ENCODE peak calls at places on chromosomes 11 and 22, in five cellular contexts. Y, T, J, M and U are unnamed samples.

GRCh38 chr11:19913236-19913892 is 200.7 kb downstream of the NAV2 start:
- DNase-seq in J (no peak), Y (no peak), M (no peak), T (no peak), U (no peak)

GRCh38 chr11:96424693-96425092 is 34.9 kb downstream of the JRKL start:
- DNase-seq in M (no peak), Y (no peak), J (no peak), T (no peak), U (no peak)

GRCh38 chr11:91981995-91982394 is 242.6 kb upstream of the FAT3 start:
- DNase-seq in T (peak), Y (no peak), J (no peak), M (no peak), U (no peak)

GRCh38 chr22:26172389-26172990 is 3.2 kb downstream of the SEZ6L start:
- DNase-seq in T (no peak), J (peak), Y (peak), M (no peak), U (no peak)

GRCh38 chr22:44580176-44580575 is 82.1 kb upstream of the RTL6 start:
- DNase-seq in M (no peak), T (peak), Y (no peak), J (no peak), U (peak)

GRCh38 chr11:86610559-86611341 is 61.7 kb downstream of the ME3 start:
- DNase-seq in Y (no peak), M (no peak), T (peak), J (no peak), U (no peak)

GRCh38 chr11:17496406-17496805 is 19.8 kb upstream of the ABCC8 start:
- DNase-seq in T (no peak), M (no peak), J (no peak), Y (no peak), U (no peak)

GRCh38 chr11:128553662-128554392 is 33.5 kb downstream of the ETS1 start:
- DNase-seq in Y (no peak), M (no peak), T (no peak), J (no peak), U (no peak)

GRCh38 chr22:43167001-43167589 is 15.7 kb downstream of the TSPO start:
- DNase-seq in J (no peak), Y (no peak), T (no peak), M (no peak), U (no peak)

GRCh38 chr22:44182591-44183588 is 2.2 kb downstream of the PARVG start:
- DNase-seq in M (no peak), T (peak), Y (peak), J (no peak), U (peak)

GRCh38 chr11:8732748-8733241 is 50.2 kb downstream of the RPL27A start:
- DNase-seq in T (peak), Y (no peak), J (no peak), M (no peak), U (no peak)

GRCh38 chr11:80860632-80861031 is 1419.8 kb upstream of the TENM4 start:
- DNase-seq in M (no peak), T (no peak), J (no peak), Y (no peak), U (no peak)

GRCh38 chr11:9396310-9396709 is 11.9 kb downstream of the IPO7 start:
- DNase-seq in J (peak), M (no peak), T (no peak), Y (no peak), U (no peak)

GRCh38 chr22:30004689-30005088 is 75.6 kb upstream of the HORMAD2 start:
- DNase-seq in Y (no peak), T (no peak), M (no peak), J (no peak), U (no peak)

GRCh38 chr11:19805827-19806226 is 93.2 kb downstream of the NAV2 start:
- DNase-seq in J (no peak), Y (no peak), T (no peak), M (no peak), U (no peak)

GRCh38 chr11:88359529-88359928 is 22.0 kb upstream of the CTSC start:
- DNase-seq in Y (peak), T (no peak), M (no peak), J (no peak), U (no peak)

GRCh38 chr22:39416319-39416718 is 16.7 kb downstream of the TAB1 start:
- DNase-seq in Y (no peak), J (no peak), M (no peak), T (no peak), U (no peak)

GRCh38 chr22:46012881-46013281 is 35.9 kb upstream of the WNT7B start:
- DNase-seq in J (no peak), M (no peak), Y (no peak), T (no peak), U (peak)

GRCh38 chr22:42001706-42002105 is 3.1 kb downstream of the WBP2NL start:
- DNase-seq in T (no peak), J (no peak), M (no peak), Y (no peak), U (no peak)

GRCh38 chr11:35714882-35715612 is 52.5 kb downstream of the TRIM44 start:
- DNase-seq in Y (no peak), M (no peak), T (no peak), J (no peak), U (no peak)

GRCh38 chr11:132402056-132402684 is 1031.8 kb downstream of the NTM start:
- DNase-seq in M (no peak), J (peak), Y (peak), T (no peak), U (no peak)

GRCh38 chr11:118834428-118835028 is 43.6 kb upstream of the DDX6 start:
- DNase-seq in Y (no peak), M (no peak), T (no peak), J (no peak), U (no peak)

GRCh38 chr11:11978792-11979486 is 29.5 kb downstream of the DKK3 start:
- DNase-seq in Y (no peak), J (no peak), T (peak), M (no peak), U (no peak)

GRCh38 chr11:8263109-8263768 is 439 bp downstream of the LMO1 start:
- DNase-seq in T (peak), M (peak), Y (no peak), J (no peak), U (peak)

GRCh38 chr22:43642319-43642718 is 169.8 kb downstream of the EFCAB6 start:
- DNase-seq in T (no peak), M (no peak), J (no peak), Y (no peak), U (no peak)

GRCh38 chr11:4181780-4182721 is 87.5 kb downstream of the RRM1 start:
- DNase-seq in T (no peak), M (no peak), Y (peak), J (peak), U (no peak)

GRCh38 chr11:74278103-74278502 is 33.3 kb downstream of the P4HA3 start:
- DNase-seq in M (no peak), J (no peak), Y (no peak), T (no peak), U (no peak)

GRCh38 chr11:46346886-46347636 is at the start of gene DGKZ:
- DNase-seq in Y (peak), M (peak), J (peak), T (peak), U (peak)
- TF ChIP-seq CTCF in Y (peak), M (no peak), J (peak), T (peak), U (peak)

GRCh38 chr22:33919591-33920501 is at the start of gene LARGE1:
- DNase-seq in Y (no peak), J (peak), T (peak), M (peak), U (no peak)

GRCh38 chr22:33920927-33921575 is 775 bp upstream of the LARGE1 start:
- DNase-seq in Y (no peak), T (peak), J (peak), M (peak), U (peak)

GRCh38 chr22:33914699-33915098 is 5.6 kb downstream of the LARGE1 start:
- DNase-seq in T (no peak), M (no peak), J (no peak), Y (no peak), U (no peak)

GRCh38 chr22:33918676-33919590 is 1.3 kb downstream of the LARGE1 start:
- DNase-seq in Y (no peak), T (no peak), M (no peak), J (no peak), U (no peak)

DNA sequence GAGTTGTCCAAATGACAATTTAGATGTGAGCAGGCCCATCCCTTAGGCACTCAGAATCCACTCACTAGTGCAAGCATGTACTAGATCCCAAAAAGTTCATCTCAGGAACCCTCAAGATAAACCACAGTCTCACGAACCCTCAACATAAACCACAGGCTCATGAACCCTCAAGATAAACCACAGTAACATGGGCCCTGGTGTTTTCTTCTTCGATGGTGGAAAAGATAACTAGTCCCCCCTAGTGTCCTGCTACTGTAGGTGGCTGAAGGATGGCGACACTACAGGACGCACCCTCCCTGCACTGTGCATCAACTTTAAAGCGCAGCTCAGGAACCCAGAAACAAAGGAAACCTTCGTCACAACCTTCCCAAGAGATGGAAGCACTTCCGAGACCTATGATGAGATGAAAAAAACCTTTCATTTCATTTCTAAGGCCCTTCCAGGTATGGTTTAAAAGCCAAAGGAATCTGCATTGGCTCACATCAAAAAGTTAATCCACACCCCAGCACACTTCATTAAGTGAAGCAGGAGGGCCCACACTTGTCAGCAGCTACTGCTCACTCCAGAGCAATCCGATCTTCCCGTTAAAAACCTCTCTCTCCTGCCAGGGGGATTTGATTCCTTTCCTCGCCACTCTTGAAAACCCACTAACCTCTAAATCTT is 2.4 kb downstream of the LARGE1 start:
- DNase-seq in Y (no peak), T (no peak), M (no peak), J (peak), U (no peak)
- TF ChIP-seq CTCF in Y (no peak), T (no peak), M (no peak), J (no peak), U (no peak)

GRCh38 chr11:124070906-124071621 is 29.9 kb upstream of the OR10G7 start:
- DNase-seq in Y (peak), J (peak), T (peak), M (peak), U (peak)
- TF ChIP-seq CTCF in Y (peak), J (peak), T (peak), M (peak), U (peak)

GRCh38 chr11:70084046-70084984 is 6.2 kb downstream of the ANO1 start:
- DNase-seq in Y (no peak), T (no peak), J (no peak), M (no peak), U (no peak)

GRCh38 chr11:70079691-70080090 is 1.6 kb downstream of the ANO1 start:
- DNase-seq in M (no peak), J (no peak), Y (no peak), T (no peak), U (no peak)

GRCh38 chr11:70085815-70086769 is 8.0 kb downstream of the ANO1 start:
- DNase-seq in T (no peak), Y (no peak), M (no peak), J (peak), U (no peak)

GRCh38 chr11:70080763-70081162 is 2.6 kb downstream of the ANO1 start:
- DNase-seq in M (no peak), Y (no peak), J (no peak), T (no peak), U (no peak)

DNA sequence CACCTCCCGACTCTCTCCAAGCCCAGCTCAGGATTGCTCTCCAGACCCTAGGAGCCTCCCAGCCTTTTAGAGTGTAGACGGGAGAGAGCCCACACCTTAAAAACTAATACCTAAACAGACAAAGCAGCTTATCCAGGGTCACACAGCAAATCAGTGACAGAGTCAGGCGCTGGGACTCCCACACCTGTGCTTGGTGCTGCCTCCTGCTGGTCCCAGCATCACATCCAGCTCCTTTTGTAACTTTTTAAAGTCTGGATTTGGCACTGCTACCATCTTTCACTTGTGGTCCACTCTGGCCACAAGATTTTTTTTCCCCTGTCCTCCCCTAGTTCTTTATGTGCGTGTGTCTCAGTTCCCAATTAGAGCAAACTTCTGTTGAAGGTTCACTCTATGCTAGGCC is 4.7 kb downstream of the ANO1 start:
- DNase-seq in J (no peak), M (no peak), Y (no peak), T (no peak), U (no peak)
- TF ChIP-seq CTCF in J (peak), M (no peak), Y (peak), T (no peak), U (no peak)

DNA sequence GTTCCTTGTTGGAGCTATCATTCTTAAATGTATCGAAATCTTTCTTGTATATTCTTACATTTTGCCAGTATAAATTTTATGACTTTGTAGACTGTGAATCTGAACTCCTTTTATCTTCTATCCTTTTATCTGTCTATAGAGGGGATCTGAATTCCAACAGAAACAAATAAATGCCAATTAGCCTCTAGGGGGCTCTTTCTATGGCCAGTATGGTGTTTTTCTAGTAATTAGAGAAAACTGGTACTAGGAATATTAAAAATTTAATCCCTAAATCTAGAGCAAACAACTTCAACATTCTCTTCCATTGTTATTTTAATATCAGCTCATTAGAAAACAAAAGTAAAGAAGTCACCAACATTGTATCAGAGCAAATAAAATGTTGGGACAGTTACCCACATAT is 21.5 kb upstream of the CAT start:
- DNase-seq in Y (no peak), T (no peak), M (no peak), J (no peak), U (no peak)
- TF ChIP-seq CTCF in Y (no peak), T (no peak), M (no peak), J (no peak), U (no peak)